ENCODE peak calls at places on chromosome 22, in nine cellular contexts. One of them, this sample, is unnamed.

GRCh38 chr22:21697866-21698265 is 32.1 kb downstream of the PPIL2 start:
- DNase-seq in CD8-positive, alpha-beta T cell: no peak
- DNase-seq in ovary: no peak
- DNase-seq in neural crest cell: no peak
- DNase-seq in fibroblast of lung: peak; percentile 79
- DNase-seq in spleen: no peak
- DNase-seq in nephron progenitor cell: no peak
- DNase-seq in CD4-positive, alpha-beta T cell: no peak
- DNase-seq in Panc1: no peak
- DNase-seq in this sample: no peak

GRCh38 chr22:39444937-39445465 is 11.8 kb upstream of the MGAT3 start:
- DNase-seq in Panc1: no peak
- DNase-seq in fibroblast of lung: no peak
- DNase-seq in CD4-positive, alpha-beta T cell: no peak
- DNase-seq in ovary: no peak
- DNase-seq in spleen: no peak
- DNase-seq in nephron progenitor cell: no peak
- DNase-seq in CD8-positive, alpha-beta T cell: no peak
- DNase-seq in neural crest cell: no peak
- DNase-seq in this sample: no peak

GRCh38 chr22:27662359-27663030 is 139.1 kb downstream of the MN1 start:
- DNase-seq in fibroblast of lung: no peak
- DNase-seq in nephron progenitor cell: no peak
- DNase-seq in Panc1: no peak
- DNase-seq in CD8-positive, alpha-beta T cell: no peak
- DNase-seq in neural crest cell: no peak
- DNase-seq in CD4-positive, alpha-beta T cell: no peak
- DNase-seq in spleen: no peak
- DNase-seq in ovary: peak; percentile 92
- DNase-seq in this sample: no peak

GRCh38 chr22:39596601-39597000 is 26.0 kb downstream of the CACNA1I start:
- DNase-seq in ovary: no peak
- DNase-seq in neural crest cell: no peak
- DNase-seq in CD8-positive, alpha-beta T cell: no peak
- DNase-seq in CD4-positive, alpha-beta T cell: no peak
- DNase-seq in fibroblast of lung: no peak
- DNase-seq in Panc1: no peak
- DNase-seq in spleen: no peak
- DNase-seq in nephron progenitor cell: no peak
- DNase-seq in this sample: no peak

GRCh38 chr22:44620129-44620840 is 81.7 kb upstream of the PRR5 start:
- DNase-seq in fibroblast of lung: peak; percentile 65
- DNase-seq in Panc1: no peak
- DNase-seq in ovary: peak; percentile 74
- DNase-seq in CD8-positive, alpha-beta T cell: peak; percentile 93
- DNase-seq in CD4-positive, alpha-beta T cell: peak; percentile 80
- DNase-seq in spleen: peak; percentile 92
- DNase-seq in neural crest cell: peak; percentile 71
- DNase-seq in nephron progenitor cell: peak; percentile 80
- DNase-seq in this sample: peak; percentile 65

GRCh38 chr22:29198240-29198639 is 7.5 kb upstream of the EMID1 start:
- DNase-seq in Panc1: no peak
- DNase-seq in neural crest cell: no peak
- DNase-seq in fibroblast of lung: no peak
- DNase-seq in CD8-positive, alpha-beta T cell: no peak
- DNase-seq in CD4-positive, alpha-beta T cell: no peak
- DNase-seq in spleen: no peak
- DNase-seq in ovary: no peak
- DNase-seq in nephron progenitor cell: no peak
- DNase-seq in this sample: no peak

GRCh38 chr22:26672060-26672471 is 14.7 kb downstream of the MIAT start:
- DNase-seq in ovary: peak; percentile 60
- DNase-seq in fibroblast of lung: no peak
- DNase-seq in spleen: peak; percentile 87
- DNase-seq in nephron progenitor cell: no peak
- DNase-seq in CD4-positive, alpha-beta T cell: no peak
- DNase-seq in neural crest cell: no peak
- DNase-seq in Panc1: no peak
- DNase-seq in CD8-positive, alpha-beta T cell: no peak
- DNase-seq in this sample: no peak

GRCh38 chr22:22228421-22228820 is 16.2 kb upstream of the VPREB1 start:
- DNase-seq in neural crest cell: no peak
- DNase-seq in fibroblast of lung: no peak
- DNase-seq in nephron progenitor cell: no peak
- DNase-seq in spleen: no peak
- DNase-seq in CD4-positive, alpha-beta T cell: no peak
- DNase-seq in ovary: no peak
- DNase-seq in Panc1: no peak
- DNase-seq in CD8-positive, alpha-beta T cell: no peak
- DNase-seq in this sample: no peak

GRCh38 chr22:44459041-44459440 is 39.0 kb downstream of the RTL6 start:
- DNase-seq in CD4-positive, alpha-beta T cell: no peak
- DNase-seq in ovary: no peak
- DNase-seq in fibroblast of lung: no peak
- DNase-seq in spleen: peak; percentile 47
- DNase-seq in nephron progenitor cell: no peak
- DNase-seq in neural crest cell: no peak
- DNase-seq in Panc1: no peak
- DNase-seq in CD8-positive, alpha-beta T cell: no peak
- DNase-seq in this sample: no peak

GRCh38 chr22:44276041-44276440 is 36.7 kb downstream of the SHISAL1 start:
- DNase-seq in neural crest cell: no peak
- DNase-seq in ovary: no peak
- DNase-seq in Panc1: no peak
- DNase-seq in nephron progenitor cell: no peak
- DNase-seq in spleen: peak; percentile 47
- DNase-seq in CD4-positive, alpha-beta T cell: no peak
- DNase-seq in CD8-positive, alpha-beta T cell: no peak
- DNase-seq in fibroblast of lung: no peak
- DNase-seq in this sample: no peak

GRCh38 chr22:49292909-49293308 is 534.8 kb downstream of the BRD1 start:
- DNase-seq in Panc1: no peak
- DNase-seq in fibroblast of lung: no peak
- DNase-seq in neural crest cell: no peak
- DNase-seq in CD8-positive, alpha-beta T cell: peak; percentile 9
- DNase-seq in spleen: no peak
- DNase-seq in CD4-positive, alpha-beta T cell: no peak
- DNase-seq in ovary: no peak
- DNase-seq in nephron progenitor cell: no peak
- DNase-seq in this sample: no peak

GRCh38 chr22:46057762-46058420 is 80.9 kb upstream of the WNT7B start:
- DNase-seq in CD4-positive, alpha-beta T cell: no peak
- DNase-seq in fibroblast of lung: peak; percentile 72
- DNase-seq in nephron progenitor cell: no peak
- DNase-seq in ovary: peak; percentile 42
- DNase-seq in Panc1: no peak
- DNase-seq in spleen: peak; percentile 80
- DNase-seq in neural crest cell: no peak
- DNase-seq in CD8-positive, alpha-beta T cell: no peak
- DNase-seq in this sample: no peak

GRCh38 chr22:43273902-43274484 is 69.2 kb downstream of the SCUBE1 start:
- DNase-seq in neural crest cell: peak; percentile 52
- DNase-seq in nephron progenitor cell: peak; percentile 51
- DNase-seq in spleen: no peak
- DNase-seq in CD4-positive, alpha-beta T cell: peak; percentile 11
- DNase-seq in CD8-positive, alpha-beta T cell: peak; percentile 64
- DNase-seq in fibroblast of lung: peak; percentile 33
- DNase-seq in ovary: no peak
- DNase-seq in Panc1: no peak
- DNase-seq in this sample: no peak

GRCh38 chr22:33917744-33918406 is 2.4 kb downstream of the LARGE1 start:
- DNase-seq in neural crest cell: no peak
- DNase-seq in ovary: no peak
- DNase-seq in CD4-positive, alpha-beta T cell: no peak
- DNase-seq in CD8-positive, alpha-beta T cell: no peak
- DNase-seq in Panc1: no peak
- DNase-seq in nephron progenitor cell: peak; percentile 10
- DNase-seq in spleen: no peak
- DNase-seq in fibroblast of lung: peak; percentile 27
- DNase-seq in this sample: no peak

GRCh38 chr22:48137640-48138039 is 1375.2 kb downstream of the TBC1D22A start:
- DNase-seq in ovary: no peak
- DNase-seq in neural crest cell: no peak
- DNase-seq in Panc1: no peak
- DNase-seq in nephron progenitor cell: no peak
- DNase-seq in CD4-positive, alpha-beta T cell: no peak
- DNase-seq in fibroblast of lung: no peak
- DNase-seq in spleen: no peak
- DNase-seq in CD8-positive, alpha-beta T cell: no peak
- DNase-seq in this sample: no peak

GRCh38 chr22:40004836-40005235 is 10.1 kb downstream of the FAM83F start:
- DNase-seq in fibroblast of lung: no peak
- DNase-seq in Panc1: no peak
- DNase-seq in CD8-positive, alpha-beta T cell: no peak
- DNase-seq in neural crest cell: no peak
- DNase-seq in ovary: no peak
- DNase-seq in CD4-positive, alpha-beta T cell: no peak
- DNase-seq in nephron progenitor cell: no peak
- DNase-seq in spleen: no peak
- DNase-seq in this sample: no peak

DNA sequence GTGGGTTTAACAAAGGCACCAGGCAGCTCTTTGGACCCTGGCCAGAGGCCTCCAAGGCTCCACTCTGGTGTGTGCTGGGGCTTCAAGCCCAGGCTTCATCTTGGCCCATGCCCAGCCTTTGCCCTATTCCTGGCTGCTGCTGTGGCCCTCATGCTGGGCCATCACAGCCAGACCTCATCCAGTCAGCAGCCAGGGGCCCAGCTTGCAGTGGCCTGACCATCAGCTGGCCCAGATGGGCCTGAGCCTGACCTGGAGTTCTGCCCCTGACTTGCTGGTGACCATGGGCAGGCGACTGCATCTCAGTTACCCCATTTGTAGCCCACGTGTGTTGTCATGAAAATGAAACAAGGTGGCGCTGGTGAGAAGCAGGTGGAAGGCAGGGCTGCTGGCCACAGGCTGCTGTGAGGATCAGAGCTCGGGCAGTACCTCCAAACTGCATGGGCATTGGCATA is 76.1 kb downstream of the MED15 start:
- DNase-seq in CD8-positive, alpha-beta T cell: no peak
- DNase-seq in spleen: peak; percentile 69
- DNase-seq in fibroblast of lung: no peak
- DNase-seq in Panc1: no peak
- DNase-seq in ovary: no peak
- DNase-seq in nephron progenitor cell: no peak
- DNase-seq in neural crest cell: no peak
- DNase-seq in CD4-positive, alpha-beta T cell: no peak
- DNase-seq in this sample: no peak
- TF ChIP-seq CTCF in CD8-positive, alpha-beta T cell: no peak
- TF ChIP-seq CTCF in spleen: no peak
- TF ChIP-seq CTCF in fibroblast of lung: no peak
- TF ChIP-seq CTCF in Panc1: no peak
- TF ChIP-seq CTCF in ovary: no peak
- TF ChIP-seq CTCF in nephron progenitor cell: no peak
- TF ChIP-seq CTCF in neural crest cell: no peak
- TF ChIP-seq CTCF in CD4-positive, alpha-beta T cell: no peak
- TF ChIP-seq CTCF in this sample: no peak

GRCh38 chr22:20569059-20570058 is 61.9 kb downstream of the MED15 start:
- DNase-seq in neural crest cell: no peak
- DNase-seq in ovary: peak; percentile 77
- DNase-seq in CD8-positive, alpha-beta T cell: peak; percentile 93
- DNase-seq in fibroblast of lung: peak; percentile 99
- DNase-seq in nephron progenitor cell: no peak
- DNase-seq in Panc1: no peak
- DNase-seq in CD4-positive, alpha-beta T cell: peak; percentile 74
- DNase-seq in spleen: peak; percentile 89
- DNase-seq in this sample: peak; percentile 59
- TF ChIP-seq CTCF in neural crest cell: no peak
- TF ChIP-seq CTCF in ovary: no peak
- TF ChIP-seq CTCF in CD8-positive, alpha-beta T cell: no peak
- TF ChIP-seq CTCF in fibroblast of lung: no peak
- TF ChIP-seq CTCF in nephron progenitor cell: no peak
- TF ChIP-seq CTCF in Panc1: no peak
- TF ChIP-seq CTCF in CD4-positive, alpha-beta T cell: no peak
- TF ChIP-seq CTCF in spleen: no peak
- TF ChIP-seq CTCF in this sample: no peak

GRCh38 chr22:24001314-24001713 is 3.9 kb downstream of the GSTT4 start:
- DNase-seq in CD4-positive, alpha-beta T cell: no peak
- DNase-seq in spleen: no peak
- DNase-seq in neural crest cell: no peak
- DNase-seq in fibroblast of lung: no peak
- DNase-seq in ovary: no peak
- DNase-seq in CD8-positive, alpha-beta T cell: no peak
- DNase-seq in nephron progenitor cell: no peak
- DNase-seq in Panc1: no peak
- DNase-seq in this sample: no peak
- TF ChIP-seq CTCF in CD4-positive, alpha-beta T cell: no peak
- TF ChIP-seq CTCF in spleen: no peak
- TF ChIP-seq CTCF in neural crest cell: no peak
- TF ChIP-seq CTCF in fibroblast of lung: no peak
- TF ChIP-seq CTCF in ovary: no peak
- TF ChIP-seq CTCF in CD8-positive, alpha-beta T cell: no peak
- TF ChIP-seq CTCF in nephron progenitor cell: no peak
- TF ChIP-seq CTCF in Panc1: no peak
- TF ChIP-seq CTCF in this sample: no peak

GRCh38 chr22:17896552-17896951 is 122.3 kb upstream of the BID start:
- DNase-seq in neural crest cell: no peak
- DNase-seq in CD4-positive, alpha-beta T cell: no peak
- DNase-seq in fibroblast of lung: no peak
- DNase-seq in ovary: no peak
- DNase-seq in spleen: no peak
- DNase-seq in CD8-positive, alpha-beta T cell: no peak
- DNase-seq in nephron progenitor cell: peak; percentile 35
- DNase-seq in Panc1: no peak
- DNase-seq in this sample: no peak
- TF ChIP-seq CTCF in neural crest cell: peak; percentile 48
- TF ChIP-seq CTCF in CD4-positive, alpha-beta T cell: no peak
- TF ChIP-seq CTCF in fibroblast of lung: peak; percentile 20
- TF ChIP-seq CTCF in ovary: no peak
- TF ChIP-seq CTCF in spleen: no peak
- TF ChIP-seq CTCF in CD8-positive, alpha-beta T cell: no peak
- TF ChIP-seq CTCF in nephron progenitor cell: peak; percentile 45
- TF ChIP-seq CTCF in Panc1: peak; percentile 42
- TF ChIP-seq CTCF in this sample: peak; percentile 29

GRCh38 chr22:18077639-18078328 is at the start of gene PEX26:
- DNase-seq in CD4-positive, alpha-beta T cell: peak; percentile 91
- DNase-seq in neural crest cell: peak; percentile 81
- DNase-seq in ovary: peak; percentile 93
- DNase-seq in nephron progenitor cell: peak; percentile 89
- DNase-seq in CD8-positive, alpha-beta T cell: peak; percentile 96
- DNase-seq in Panc1: peak; percentile 55
- DNase-seq in fibroblast of lung: peak; percentile 96
- DNase-seq in spleen: peak; percentile 98
- DNase-seq in this sample: peak; percentile 87
- TF ChIP-seq CTCF in CD4-positive, alpha-beta T cell: no peak
- TF ChIP-seq CTCF in neural crest cell: peak; percentile 12
- TF ChIP-seq CTCF in ovary: peak; percentile 18
- TF ChIP-seq CTCF in nephron progenitor cell: no peak
- TF ChIP-seq CTCF in CD8-positive, alpha-beta T cell: no peak
- TF ChIP-seq CTCF in Panc1: no peak
- TF ChIP-seq CTCF in fibroblast of lung: no peak
- TF ChIP-seq CTCF in spleen: no peak
- TF ChIP-seq CTCF in this sample: no peak

DNA sequence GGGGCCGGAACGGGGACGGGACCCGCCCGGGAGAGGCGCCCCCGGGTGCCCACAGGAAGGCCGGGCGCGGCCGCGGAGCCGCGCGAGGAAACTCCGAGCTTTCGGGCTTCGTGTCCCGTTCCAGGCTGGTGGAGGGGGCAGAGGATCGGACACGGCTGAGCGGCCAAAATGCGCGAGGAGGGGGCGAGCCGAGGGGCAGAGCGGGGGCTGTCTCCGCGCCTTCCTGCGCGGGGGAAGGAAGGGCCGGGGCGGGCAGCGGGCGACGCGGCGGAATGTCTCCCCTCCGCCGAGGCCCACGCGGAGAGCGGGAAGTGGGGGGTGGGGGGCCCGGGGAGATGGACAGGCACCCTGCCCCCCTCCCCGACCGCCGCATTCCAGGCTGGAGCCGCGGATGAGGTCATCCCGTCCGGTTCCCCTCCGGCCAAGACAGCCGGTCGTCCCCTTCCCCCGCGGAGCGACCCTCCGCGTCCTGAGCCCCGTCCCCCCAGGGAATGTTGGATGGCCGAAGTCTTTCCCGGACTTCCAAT is 465 bp downstream of the CDC42EP1 start:
- DNase-seq in ovary: peak; percentile 82
- DNase-seq in nephron progenitor cell: peak; percentile 61
- DNase-seq in spleen: no peak
- DNase-seq in neural crest cell: no peak
- DNase-seq in CD4-positive, alpha-beta T cell: no peak
- DNase-seq in Panc1: no peak
- DNase-seq in CD8-positive, alpha-beta T cell: no peak
- DNase-seq in fibroblast of lung: peak; percentile 75
- DNase-seq in this sample: no peak
- TF ChIP-seq CTCF in ovary: no peak
- TF ChIP-seq CTCF in nephron progenitor cell: no peak
- TF ChIP-seq CTCF in spleen: no peak
- TF ChIP-seq CTCF in neural crest cell: no peak
- TF ChIP-seq CTCF in CD4-positive, alpha-beta T cell: no peak
- TF ChIP-seq CTCF in Panc1: no peak
- TF ChIP-seq CTCF in CD8-positive, alpha-beta T cell: no peak
- TF ChIP-seq CTCF in fibroblast of lung: no peak
- TF ChIP-seq CTCF in this sample: no peak